ENCODE peak calls at places on chromosome 6, in five cellular contexts. P is activated CD4-positive, alpha-beta T cell treated with anti-CD3 and anti-CD28 coated beads, Interleukin-2, amount 50 U/mL, for 1 hour; J is activated T-helper 1 cell treated with anti-CD3 and anti-CD28 coated beads, Interleukin-12 subunit alpha, Interleukin-12 subunit beta, Interleukin-2, Interleukin-4 antibody, amounts not matched to agents 30 ng/mL and 10 ng/mL and 1 ng/mL, durations not matched to agents 14 hours and 24 hours and 36 hours; X is lower lobe of right lung; O is AG04450. Q is an unnamed sample.

GRCh38 chr6:166903027-166903426 is 53.3 kb downstream of the RNASET2 start:
- DNase-seq in X (no peak), O (no peak), P (no peak), J (no peak), Q (no peak)

GRCh38 chr6:18350271-18350670 is 36.9 kb upstream of the RNF144B start:
- DNase-seq in P (no peak), J (no peak), X (peak), O (no peak), Q (no peak)

GRCh38 chr6:157804448-157805327 is 18.4 kb upstream of the SNX9 start:
- DNase-seq in J (no peak), O (no peak), X (no peak), P (no peak), Q (no peak)

GRCh38 chr6:95553880-95554279 is 23.5 kb upstream of the MANEA start:
- DNase-seq in P (no peak), O (no peak), J (no peak), X (no peak), Q (no peak)

GRCh38 chr6:159594750-159595117 is 98.3 kb downstream of the SOD2 start:
- DNase-seq in J (no peak), P (no peak), X (no peak), O (no peak), Q (no peak)

GRCh38 chr6:125050663-125051318 is 88.6 kb downstream of the RNF217 start:
- DNase-seq in J (no peak), X (no peak), P (no peak), O (no peak), Q (no peak)

GRCh38 chr6:33425668-33426577 is 6.1 kb downstream of the SYNGAP1 start:
- DNase-seq in O (peak), X (peak), P (peak), J (peak), Q (peak)

GRCh38 chr6:44230034-44230675 is 6.8 kb downstream of the SLC29A1 start:
- DNase-seq in P (no peak), J (no peak), X (peak), O (no peak), Q (no peak)

GRCh38 chr6:30311101-30311500 is 15.6 kb upstream of the TRIM39 start:
- DNase-seq in O (no peak), X (no peak), J (no peak), P (no peak), Q (no peak)

GRCh38 chr6:103404799-103405198 is 1454.9 kb downstream of the HACE1 start:
- DNase-seq in P (no peak), J (no peak), X (no peak), O (no peak), Q (no peak)

GRCh38 chr6:130517444-130517931 is 151.7 kb downstream of the TMEM200A start:
- DNase-seq in O (no peak), X (no peak), J (peak), P (no peak), Q (no peak)

GRCh38 chr6:40931927-40932326 is 107.1 kb downstream of the UNC5CL start:
- DNase-seq in P (no peak), O (no peak), J (no peak), X (no peak), Q (no peak)

GRCh38 chr6:7882505-7883257 is 27.9 kb downstream of the TXNDC5 start:
- DNase-seq in J (no peak), X (no peak), O (no peak), P (no peak), Q (no peak)

GRCh38 chr6:137763436-137763835 is 103.6 kb upstream of the TNFAIP3 start:
- DNase-seq in J (no peak), X (no peak), P (no peak), O (no peak), Q (no peak)

GRCh38 chr6:26475823-26476729 is 18.3 kb downstream of the BTN2A1 start:
- DNase-seq in J (no peak), P (no peak), O (no peak), X (no peak), Q (no peak)

GRCh38 chr6:170470673-170471072 is 82.4 kb downstream of the PSMB1 start:
- DNase-seq in X (no peak), O (no peak), J (no peak), P (no peak), Q (no peak)

GRCh38 chr6:64330694-64331309 is 695.2 kb downstream of the PHF3 start:
- DNase-seq in X (peak), J (no peak), O (peak), P (peak), Q (no peak)

GRCh38 chr6:118781897-118782296 is 112.1 kb upstream of the ASF1A start:
- DNase-seq in X (no peak), J (no peak), P (no peak), O (no peak), Q (no peak)

GRCh38 chr6:137692806-137693205 is 174.3 kb upstream of the TNFAIP3 start:
- DNase-seq in X (no peak), P (no peak), J (no peak), O (no peak), Q (no peak)